ENCODE peak calls at places on chromosomes 5 and 9, in ten cellular contexts. One of them, this sample, is unnamed.
A peak's percentile ranks its signal among the peaks of the same experiment; 100 is the strongest.

GRCh38 chr5:175516933-175517823 is 38.8 kb downstream of the SFXN1 start:
- DNase-seq in cardiac muscle cell: no peak
- DNase-seq in OCI-LY7: no peak
- DNase-seq in mammary epithelial cell: no peak
- DNase-seq in gastrocnemius medialis: no peak
- DNase-seq in DND-41: no peak
- DNase-seq in ascending aorta: no peak
- DNase-seq in transverse colon: no peak
- DNase-seq in astrocyte: no peak
- DNase-seq in tibial nerve: no peak
- DNase-seq in this sample: no peak

GRCh38 chr5:116668361-116668760 is 93.7 kb upstream of the SEMA6A start:
- DNase-seq in transverse colon: no peak
- DNase-seq in ascending aorta: no peak
- DNase-seq in cardiac muscle cell: no peak
- DNase-seq in OCI-LY7: no peak
- DNase-seq in tibial nerve: no peak
- DNase-seq in DND-41: no peak
- DNase-seq in astrocyte: no peak
- DNase-seq in gastrocnemius medialis: no peak
- DNase-seq in mammary epithelial cell: no peak
- DNase-seq in this sample: no peak

GRCh38 chr9:4984171-4984570 is 901 bp upstream of the JAK2 start:
- DNase-seq in astrocyte: peak; percentile 71
- DNase-seq in mammary epithelial cell: no peak
- DNase-seq in cardiac muscle cell: no peak
- DNase-seq in DND-41: no peak
- DNase-seq in gastrocnemius medialis: no peak
- DNase-seq in OCI-LY7: no peak
- DNase-seq in tibial nerve: peak; percentile 13
- DNase-seq in transverse colon: no peak
- DNase-seq in ascending aorta: no peak
- DNase-seq in this sample: no peak

GRCh38 chr5:78162253-78162862 is 132.1 kb downstream of the AP3B1 start:
- DNase-seq in cardiac muscle cell: peak; percentile 38
- DNase-seq in astrocyte: peak; percentile 3
- DNase-seq in DND-41: peak; percentile 18
- DNase-seq in OCI-LY7: peak; percentile 59
- DNase-seq in ascending aorta: no peak
- DNase-seq in tibial nerve: no peak
- DNase-seq in mammary epithelial cell: no peak
- DNase-seq in transverse colon: no peak
- DNase-seq in gastrocnemius medialis: no peak
- DNase-seq in this sample: no peak

GRCh38 chr5:15885156-15885555 is 294.4 kb downstream of the MARCHF11 start:
- DNase-seq in ascending aorta: no peak
- DNase-seq in gastrocnemius medialis: no peak
- DNase-seq in tibial nerve: peak; percentile 5
- DNase-seq in transverse colon: no peak
- DNase-seq in OCI-LY7: no peak
- DNase-seq in DND-41: no peak
- DNase-seq in cardiac muscle cell: no peak
- DNase-seq in astrocyte: peak; percentile 78
- DNase-seq in mammary epithelial cell: peak; percentile 15
- DNase-seq in this sample: no peak

GRCh38 chr5:112668911-112669310 is 68.8 kb upstream of the APC start:
- DNase-seq in astrocyte: no peak
- DNase-seq in transverse colon: no peak
- DNase-seq in ascending aorta: no peak
- DNase-seq in gastrocnemius medialis: no peak
- DNase-seq in tibial nerve: no peak
- DNase-seq in mammary epithelial cell: no peak
- DNase-seq in cardiac muscle cell: no peak
- DNase-seq in DND-41: no peak
- DNase-seq in OCI-LY7: no peak
- DNase-seq in this sample: no peak

GRCh38 chr9:132787748-132788159 is 90.3 kb downstream of the AK8 start:
- DNase-seq in ascending aorta: no peak
- DNase-seq in mammary epithelial cell: peak; percentile 49
- DNase-seq in tibial nerve: no peak
- DNase-seq in astrocyte: no peak
- DNase-seq in transverse colon: no peak
- DNase-seq in gastrocnemius medialis: no peak
- DNase-seq in DND-41: no peak
- DNase-seq in OCI-LY7: no peak
- DNase-seq in cardiac muscle cell: no peak
- DNase-seq in this sample: no peak

GRCh38 chr9:120931278-120932085 is 4.9 kb upstream of the TRAF1 start:
- DNase-seq in astrocyte: peak; percentile 69
- DNase-seq in transverse colon: no peak
- DNase-seq in ascending aorta: peak; percentile 84
- DNase-seq in OCI-LY7: peak; percentile 80
- DNase-seq in DND-41: peak; percentile 70
- DNase-seq in gastrocnemius medialis: no peak
- DNase-seq in tibial nerve: peak; percentile 33
- DNase-seq in mammary epithelial cell: peak; percentile 74
- DNase-seq in cardiac muscle cell: no peak
- DNase-seq in this sample: no peak

GRCh38 chr5:31984691-31985090 is 189.4 kb downstream of the GOLPH3 start:
- DNase-seq in transverse colon: no peak
- DNase-seq in gastrocnemius medialis: no peak
- DNase-seq in cardiac muscle cell: no peak
- DNase-seq in OCI-LY7: no peak
- DNase-seq in astrocyte: no peak
- DNase-seq in ascending aorta: no peak
- DNase-seq in tibial nerve: no peak
- DNase-seq in DND-41: no peak
- DNase-seq in mammary epithelial cell: no peak
- DNase-seq in this sample: no peak

GRCh38 chr9:69190866-69191672 is 17.0 kb downstream of the TJP2 start:
- DNase-seq in OCI-LY7: peak; percentile 39
- DNase-seq in astrocyte: no peak
- DNase-seq in tibial nerve: no peak
- DNase-seq in cardiac muscle cell: no peak
- DNase-seq in mammary epithelial cell: no peak
- DNase-seq in transverse colon: no peak
- DNase-seq in ascending aorta: no peak
- DNase-seq in gastrocnemius medialis: no peak
- DNase-seq in DND-41: no peak
- DNase-seq in this sample: no peak

GRCh38 chr9:89219637-89220036 is 41.0 kb upstream of the SHC3 start:
- DNase-seq in OCI-LY7: no peak
- DNase-seq in transverse colon: no peak
- DNase-seq in cardiac muscle cell: no peak
- DNase-seq in gastrocnemius medialis: no peak
- DNase-seq in astrocyte: no peak
- DNase-seq in mammary epithelial cell: no peak
- DNase-seq in DND-41: no peak
- DNase-seq in tibial nerve: no peak
- DNase-seq in ascending aorta: no peak
- DNase-seq in this sample: no peak
- H3K27ac ChIP-seq in OCI-LY7: no peak overlapping the region
- H3K27ac ChIP-seq in transverse colon: no peak overlapping the region
- H3K27ac ChIP-seq in cardiac muscle cell: no peak overlapping the region
- H3K27ac ChIP-seq in gastrocnemius medialis: no peak overlapping the region
- H3K27ac ChIP-seq in astrocyte: no peak overlapping the region
- H3K27ac ChIP-seq in mammary epithelial cell: no peak overlapping the region
- H3K27ac ChIP-seq in DND-41: no peak overlapping the region
- H3K27ac ChIP-seq in tibial nerve: no peak overlapping the region
- H3K27ac ChIP-seq in ascending aorta: no peak overlapping the region
- H3K27ac ChIP-seq in this sample: no peak overlapping the region

GRCh38 chr5:150057511-150057910 is 28.8 kb downstream of the CSF1R start:
- DNase-seq in cardiac muscle cell: no peak
- DNase-seq in astrocyte: no peak
- DNase-seq in gastrocnemius medialis: no peak
- DNase-seq in OCI-LY7: no peak
- DNase-seq in DND-41: no peak
- DNase-seq in mammary epithelial cell: no peak
- DNase-seq in tibial nerve: no peak
- DNase-seq in ascending aorta: no peak
- DNase-seq in transverse colon: no peak
- DNase-seq in this sample: no peak

GRCh38 chr5:150057052-150057451 is 29.3 kb downstream of the CSF1R start:
- DNase-seq in astrocyte: no peak
- DNase-seq in ascending aorta: no peak
- DNase-seq in transverse colon: no peak
- DNase-seq in cardiac muscle cell: no peak
- DNase-seq in mammary epithelial cell: no peak
- DNase-seq in DND-41: no peak
- DNase-seq in tibial nerve: no peak
- DNase-seq in gastrocnemius medialis: no peak
- DNase-seq in OCI-LY7: no peak
- DNase-seq in this sample: no peak

GRCh38 chr5:150057996-150058395 is 28.4 kb downstream of the CSF1R start:
- DNase-seq in mammary epithelial cell: no peak
- DNase-seq in astrocyte: no peak
- DNase-seq in ascending aorta: no peak
- DNase-seq in DND-41: no peak
- DNase-seq in tibial nerve: no peak
- DNase-seq in gastrocnemius medialis: no peak
- DNase-seq in cardiac muscle cell: no peak
- DNase-seq in OCI-LY7: no peak
- DNase-seq in transverse colon: no peak
- DNase-seq in this sample: no peak

GRCh38 chr5:150059623-150060022 is 26.7 kb downstream of the CSF1R start:
- DNase-seq in OCI-LY7: no peak
- DNase-seq in gastrocnemius medialis: no peak
- DNase-seq in mammary epithelial cell: no peak
- DNase-seq in tibial nerve: no peak
- DNase-seq in ascending aorta: no peak
- DNase-seq in transverse colon: no peak
- DNase-seq in DND-41: no peak
- DNase-seq in cardiac muscle cell: no peak
- DNase-seq in astrocyte: no peak
- DNase-seq in this sample: no peak

GRCh38 chr5:150058480-150059126 is 27.8 kb downstream of the CSF1R start:
- DNase-seq in transverse colon: no peak
- DNase-seq in ascending aorta: no peak
- DNase-seq in mammary epithelial cell: peak; percentile 74
- DNase-seq in gastrocnemius medialis: peak; percentile 21
- DNase-seq in cardiac muscle cell: no peak
- DNase-seq in tibial nerve: peak; percentile 48
- DNase-seq in OCI-LY7: no peak
- DNase-seq in astrocyte: peak; percentile 48
- DNase-seq in DND-41: no peak
- DNase-seq in this sample: no peak
- H3K4me1 ChIP-seq in transverse colon: no peaks in the 10 kb centered on the region
- H3K4me1 ChIP-seq in ascending aorta: no peaks in the 10 kb centered on the region
- H3K4me1 ChIP-seq in mammary epithelial cell: peaks cover 8% of the 10 kb centered on the region
- H3K4me1 ChIP-seq in gastrocnemius medialis: no peaks in the 10 kb centered on the region
- H3K4me1 ChIP-seq in cardiac muscle cell: no peaks in the 10 kb centered on the region
- H3K4me1 ChIP-seq in tibial nerve: no peaks in the 10 kb centered on the region
- H3K4me1 ChIP-seq in OCI-LY7: no peaks in the 10 kb centered on the region
- H3K4me1 ChIP-seq in astrocyte: peaks cover 13% of the 10 kb centered on the region
- H3K4me1 ChIP-seq in DND-41: no peaks in the 10 kb centered on the region
- H3K4me1 ChIP-seq in this sample: no peaks in the 10 kb centered on the region

DNA sequence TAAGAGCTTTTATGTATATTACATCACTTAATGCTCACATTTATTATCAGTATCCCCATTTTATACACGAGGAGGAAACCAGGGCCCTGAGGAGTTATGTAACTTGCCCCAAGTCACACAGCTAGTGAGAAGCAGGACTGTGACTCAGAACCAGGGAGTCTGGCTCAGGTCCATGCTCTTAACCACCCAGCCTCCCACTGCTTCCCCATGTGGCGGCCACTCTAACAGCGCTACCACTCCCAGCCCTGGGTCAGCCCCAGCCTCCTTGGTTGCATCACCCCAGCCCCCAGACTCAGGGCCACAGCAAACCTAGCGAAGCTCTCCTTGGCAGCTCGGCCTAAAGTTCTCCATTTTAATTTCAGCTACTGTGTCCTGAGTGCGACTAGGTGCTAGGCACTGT is 159.1 kb downstream of the PAX5 start:
- DNase-seq in mammary epithelial cell: peak; percentile 20
- DNase-seq in OCI-LY7: no peak
- DNase-seq in transverse colon: no peak
- DNase-seq in DND-41: no peak
- DNase-seq in tibial nerve: no peak
- DNase-seq in astrocyte: peak; percentile 22
- DNase-seq in ascending aorta: no peak
- DNase-seq in cardiac muscle cell: no peak
- DNase-seq in gastrocnemius medialis: no peak
- DNase-seq in this sample: no peak
- TF ChIP-seq CTCF in mammary epithelial cell: no peak
- TF ChIP-seq CTCF in OCI-LY7: no peak
- TF ChIP-seq CTCF in transverse colon: no peak
- TF ChIP-seq CTCF in DND-41: no peak
- TF ChIP-seq CTCF in tibial nerve: no peak
- TF ChIP-seq CTCF in astrocyte: no peak
- TF ChIP-seq CTCF in ascending aorta: no peak
- TF ChIP-seq CTCF in cardiac muscle cell: no peak
- TF ChIP-seq CTCF in gastrocnemius medialis: no peak
- TF ChIP-seq CTCF in this sample: no peak

GRCh38 chr5:157613385-157614245 is 38.0 kb upstream of the ADAM19 start:
- DNase-seq in mammary epithelial cell: no peak
- DNase-seq in transverse colon: no peak
- DNase-seq in cardiac muscle cell: no peak
- DNase-seq in tibial nerve: no peak
- DNase-seq in DND-41: no peak
- DNase-seq in astrocyte: no peak
- DNase-seq in OCI-LY7: no peak
- DNase-seq in ascending aorta: no peak
- DNase-seq in gastrocnemius medialis: no peak
- DNase-seq in this sample: no peak
- H3K27ac ChIP-seq in mammary epithelial cell: no peak overlapping the region
- H3K27ac ChIP-seq in transverse colon: no peak overlapping the region
- H3K27ac ChIP-seq in cardiac muscle cell: no peak overlapping the region
- H3K27ac ChIP-seq in tibial nerve: no peak overlapping the region
- H3K27ac ChIP-seq in DND-41: no peak overlapping the region
- H3K27ac ChIP-seq in astrocyte: no peak overlapping the region
- H3K27ac ChIP-seq in OCI-LY7: no peak overlapping the region
- H3K27ac ChIP-seq in ascending aorta: no peak overlapping the region
- H3K27ac ChIP-seq in gastrocnemius medialis: no peak overlapping the region
- H3K27ac ChIP-seq in this sample: no peak overlapping the region

GRCh38 chr5:140217299-140218026 is 42.5 kb downstream of the CYSTM1 start:
- DNase-seq in astrocyte: no peak
- DNase-seq in transverse colon: no peak
- DNase-seq in mammary epithelial cell: no peak
- DNase-seq in DND-41: no peak
- DNase-seq in ascending aorta: no peak
- DNase-seq in tibial nerve: no peak
- DNase-seq in gastrocnemius medialis: no peak
- DNase-seq in OCI-LY7: no peak
- DNase-seq in cardiac muscle cell: no peak
- DNase-seq in this sample: no peak
- H3K4me1 ChIP-seq in astrocyte: peaks cover 35% of the 10 kb centered on the region
- H3K4me1 ChIP-seq in transverse colon: peaks cover 59% of the 10 kb centered on the region
- H3K4me1 ChIP-seq in mammary epithelial cell: peaks cover 58% of the 10 kb centered on the region
- H3K4me1 ChIP-seq in DND-41: peaks cover 3% of the 10 kb centered on the region
- H3K4me1 ChIP-seq in ascending aorta: peaks cover 5% of the 10 kb centered on the region
- H3K4me1 ChIP-seq in tibial nerve: no peaks in the 10 kb centered on the region
- H3K4me1 ChIP-seq in gastrocnemius medialis: peaks cover 77% of the 10 kb centered on the region
- H3K4me1 ChIP-seq in OCI-LY7: no peaks in the 10 kb centered on the region
- H3K4me1 ChIP-seq in cardiac muscle cell: peaks cover 54% of the 10 kb centered on the region
- H3K4me1 ChIP-seq in this sample: peaks cover 8% of the 10 kb centered on the region